ENCODE peak calls at places on chromosomes 1 and 21, in seven cellular contexts. One of them, this sample, is unnamed.

GRCh38 chr1:11736746-11737639 is 1.1 kb downstream of the AGTRAP start:
- DNase-seq in A549: peak; percentile 16
- DNase-seq in body of pancreas: peak; percentile 64
- DNase-seq in colonic mucosa: peak; percentile 62
- DNase-seq in mammary epithelial cell: peak; percentile 94
- DNase-seq in transverse colon: peak; percentile 47
- DNase-seq in tibial artery: peak; percentile 82
- DNase-seq in this sample: peak; percentile 83

GRCh38 chr21:10418649-10419048 is 102.7 kb upstream of the TPTE start:
- DNase-seq in A549: no peak
- DNase-seq in colonic mucosa: no peak
- DNase-seq in mammary epithelial cell: no peak
- DNase-seq in body of pancreas: no peak
- DNase-seq in transverse colon: no peak
- DNase-seq in tibial artery: peak; percentile 52
- DNase-seq in this sample: no peak

GRCh38 chr1:89724369-89725015 is 91.6 kb downstream of the LRRC8C start:
- DNase-seq in A549: no peak
- DNase-seq in transverse colon: peak; percentile 11
- DNase-seq in colonic mucosa: no peak
- DNase-seq in mammary epithelial cell: peak; percentile 87
- DNase-seq in body of pancreas: no peak
- DNase-seq in tibial artery: no peak
- DNase-seq in this sample: no peak

GRCh38 chr1:85047472-85048295 is 616 bp downstream of the MCOLN3 start:
- DNase-seq in tibial artery: no peak
- DNase-seq in A549: peak; percentile 7
- DNase-seq in colonic mucosa: peak; percentile 20
- DNase-seq in transverse colon: peak; percentile 10
- DNase-seq in mammary epithelial cell: peak; percentile 1
- DNase-seq in body of pancreas: peak; percentile 38
- DNase-seq in this sample: peak; percentile 75

GRCh38 chr1:165520646-165521045 is 23.2 kb upstream of the LRRC52 start:
- DNase-seq in tibial artery: no peak
- DNase-seq in mammary epithelial cell: no peak
- DNase-seq in A549: no peak
- DNase-seq in transverse colon: no peak
- DNase-seq in colonic mucosa: no peak
- DNase-seq in body of pancreas: no peak
- DNase-seq in this sample: no peak

GRCh38 chr21:42614391-42614790 is 39.0 kb upstream of the PDE9A start:
- DNase-seq in body of pancreas: no peak
- DNase-seq in transverse colon: no peak
- DNase-seq in colonic mucosa: no peak
- DNase-seq in tibial artery: no peak
- DNase-seq in A549: no peak
- DNase-seq in mammary epithelial cell: peak; percentile 13
- DNase-seq in this sample: peak; percentile 38

GRCh38 chr1:9732123-9732971 is 80.8 kb downstream of the PIK3CD start:
- DNase-seq in A549: no peak
- DNase-seq in tibial artery: no peak
- DNase-seq in body of pancreas: no peak
- DNase-seq in colonic mucosa: no peak
- DNase-seq in mammary epithelial cell: no peak
- DNase-seq in transverse colon: no peak
- DNase-seq in this sample: no peak

GRCh38 chr1:166167395-166167922 is 658 bp upstream of the FAM78B start:
- DNase-seq in A549: no peak
- DNase-seq in mammary epithelial cell: no peak
- DNase-seq in body of pancreas: peak; percentile 17
- DNase-seq in tibial artery: no peak
- DNase-seq in colonic mucosa: no peak
- DNase-seq in transverse colon: no peak
- DNase-seq in this sample: no peak

GRCh38 chr1:76726251-76726650 is 141.0 kb upstream of the ST6GALNAC5 start:
- DNase-seq in A549: no peak
- DNase-seq in tibial artery: no peak
- DNase-seq in colonic mucosa: peak; percentile 19
- DNase-seq in transverse colon: no peak
- DNase-seq in body of pancreas: no peak
- DNase-seq in mammary epithelial cell: no peak
- DNase-seq in this sample: no peak

GRCh38 chr21:25342811-25343210 is 264.5 kb downstream of the MRPL39 start:
- DNase-seq in A549: no peak
- DNase-seq in transverse colon: no peak
- DNase-seq in tibial artery: no peak
- DNase-seq in mammary epithelial cell: no peak
- DNase-seq in body of pancreas: no peak
- DNase-seq in colonic mucosa: no peak
- DNase-seq in this sample: no peak

GRCh38 chr21:25343774-25344545 is 263.3 kb downstream of the MRPL39 start:
- DNase-seq in transverse colon: no peak
- DNase-seq in tibial artery: no peak
- DNase-seq in mammary epithelial cell: no peak
- DNase-seq in body of pancreas: no peak
- DNase-seq in colonic mucosa: no peak
- DNase-seq in A549: no peak
- DNase-seq in this sample: no peak

GRCh38 chr21:25338415-25338814 is 268.9 kb downstream of the MRPL39 start:
- DNase-seq in body of pancreas: no peak
- DNase-seq in colonic mucosa: no peak
- DNase-seq in transverse colon: no peak
- DNase-seq in A549: no peak
- DNase-seq in mammary epithelial cell: no peak
- DNase-seq in tibial artery: no peak
- DNase-seq in this sample: no peak

DNA sequence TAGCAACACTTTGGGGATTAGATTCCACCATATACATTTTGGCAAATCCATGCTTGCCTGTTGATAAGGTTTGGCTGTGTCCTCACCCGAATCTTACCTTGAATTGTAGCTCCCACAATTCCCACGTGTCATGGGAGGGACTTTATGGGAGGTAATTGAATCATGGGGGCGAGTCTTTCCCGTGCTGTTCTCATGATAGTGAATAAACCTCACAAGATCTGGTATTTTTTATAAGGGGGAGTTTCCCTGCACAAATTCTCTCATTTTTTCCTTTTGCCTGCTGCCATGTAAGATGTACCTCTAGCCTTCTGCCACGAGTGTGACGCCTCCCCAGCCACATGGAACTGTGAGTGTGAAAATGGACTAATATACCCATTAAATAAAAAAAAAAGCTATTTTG is 265.3 kb downstream of the MRPL39 start:
- DNase-seq in tibial artery: no peak
- DNase-seq in A549: no peak
- DNase-seq in transverse colon: no peak
- DNase-seq in colonic mucosa: no peak
- DNase-seq in body of pancreas: no peak
- DNase-seq in mammary epithelial cell: no peak
- DNase-seq in this sample: no peak
- H3K4me3 ChIP-seq in tibial artery: no peak overlapping the region
- H3K4me3 ChIP-seq in A549: no peak overlapping the region
- H3K4me3 ChIP-seq in transverse colon: no peak overlapping the region
- H3K4me3 ChIP-seq in colonic mucosa: no peak overlapping the region
- H3K4me3 ChIP-seq in body of pancreas: no peak overlapping the region
- H3K4me3 ChIP-seq in mammary epithelial cell: no peak overlapping the region
- H3K4me3 ChIP-seq in this sample: no peak overlapping the region

DNA sequence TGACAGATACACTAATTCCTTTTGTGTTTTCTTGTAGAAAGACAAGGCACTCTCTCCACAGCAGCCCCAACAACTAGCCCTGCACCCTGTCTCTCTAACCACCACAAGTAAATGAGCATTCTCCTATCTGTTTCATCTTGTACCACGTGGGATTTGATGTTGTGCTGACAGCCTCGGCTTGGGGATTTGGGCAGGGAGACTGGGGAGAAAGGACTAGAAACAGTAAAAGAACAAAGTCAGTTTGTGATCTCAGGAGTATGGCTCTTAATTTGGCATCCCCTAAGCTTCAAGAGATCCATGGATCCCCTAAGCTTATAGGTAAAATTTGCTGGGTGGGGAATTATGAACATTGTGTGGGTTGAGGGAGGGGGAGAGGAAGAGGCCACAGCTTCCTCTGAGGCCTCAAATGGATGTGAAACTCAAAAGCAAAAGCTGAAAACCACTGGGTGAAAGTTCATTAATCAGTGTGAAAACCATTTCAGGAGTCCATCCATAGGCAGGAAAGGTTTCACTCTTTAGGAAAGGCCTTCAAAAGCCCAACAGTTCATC is 3.1 kb downstream of the C1orf162 start:
- DNase-seq in colonic mucosa: peak; percentile 24
- DNase-seq in A549: no peak
- DNase-seq in body of pancreas: no peak
- DNase-seq in transverse colon: no peak
- DNase-seq in mammary epithelial cell: no peak
- DNase-seq in tibial artery: no peak
- DNase-seq in this sample: no peak
- H3K27ac ChIP-seq in colonic mucosa: peak overlapping the region; percentile 8
- H3K27ac ChIP-seq in A549: no peak overlapping the region
- H3K27ac ChIP-seq in body of pancreas: no peak overlapping the region
- H3K27ac ChIP-seq in transverse colon: peak overlapping the region; percentile 43
- H3K27ac ChIP-seq in mammary epithelial cell: no peak overlapping the region
- H3K27ac ChIP-seq in tibial artery: no peak overlapping the region
- H3K27ac ChIP-seq in this sample: peak overlapping the region; percentile 85

DNA sequence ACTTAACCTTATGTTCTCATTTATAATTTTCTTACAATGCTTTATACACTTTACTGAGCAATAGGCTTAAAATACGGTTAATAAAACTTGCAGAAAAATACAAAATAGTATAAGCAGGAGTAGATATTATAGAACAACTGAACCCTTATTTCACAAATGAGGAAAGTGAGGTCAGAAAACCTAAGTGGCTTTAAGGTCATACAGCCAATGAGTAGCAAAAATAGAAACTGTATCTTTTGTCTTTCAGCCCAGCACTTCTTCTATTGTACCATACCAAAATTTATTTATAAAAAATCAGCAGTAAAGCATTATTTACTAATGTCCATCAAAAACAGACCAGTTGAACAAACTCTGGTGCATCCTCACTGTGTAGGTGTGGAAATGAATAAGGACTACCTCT is 11.6 kb downstream of the FBXO42 start:
- DNase-seq in mammary epithelial cell: no peak
- DNase-seq in colonic mucosa: no peak
- DNase-seq in tibial artery: no peak
- DNase-seq in A549: no peak
- DNase-seq in body of pancreas: no peak
- DNase-seq in transverse colon: no peak
- DNase-seq in this sample: no peak
- TF ChIP-seq CTCF in mammary epithelial cell: no peak
- TF ChIP-seq CTCF in colonic mucosa: no peak
- TF ChIP-seq CTCF in tibial artery: no peak
- TF ChIP-seq CTCF in A549: no peak
- TF ChIP-seq CTCF in body of pancreas: no peak
- TF ChIP-seq CTCF in transverse colon: no peak
- TF ChIP-seq CTCF in this sample: no peak

GRCh38 chr1:180953291-180953747 is 40.6 kb downstream of the KIAA1614 start:
- DNase-seq in mammary epithelial cell: peak; percentile 88
- DNase-seq in body of pancreas: peak; percentile 81
- DNase-seq in transverse colon: peak; percentile 24
- DNase-seq in colonic mucosa: peak; percentile 35
- DNase-seq in tibial artery: peak; percentile 63
- DNase-seq in A549: no peak
- DNase-seq in this sample: peak; percentile 61
- H3K4me3 ChIP-seq in mammary epithelial cell: peak overlapping the region; percentile 10
- H3K4me3 ChIP-seq in body of pancreas: peak overlapping the region; percentile 56
- H3K4me3 ChIP-seq in transverse colon: peak overlapping the region; percentile 53
- H3K4me3 ChIP-seq in colonic mucosa: peak overlapping the region; percentile 67
- H3K4me3 ChIP-seq in tibial artery: peak overlapping the region; percentile 53
- H3K4me3 ChIP-seq in A549: peak overlapping the region; percentile 67
- H3K4me3 ChIP-seq in this sample: peak overlapping the region; percentile 52

GRCh38 chr1:247535402-247535801 is 838 bp downstream of the OR2C3 start:
- DNase-seq in A549: no peak
- DNase-seq in tibial artery: no peak
- DNase-seq in mammary epithelial cell: no peak
- DNase-seq in body of pancreas: no peak
- DNase-seq in colonic mucosa: no peak
- DNase-seq in transverse colon: no peak
- DNase-seq in this sample: no peak

GRCh38 chr1:247538561-247538960 is 2.3 kb upstream of the OR2C3 start:
- DNase-seq in mammary epithelial cell: no peak
- DNase-seq in tibial artery: no peak
- DNase-seq in A549: no peak
- DNase-seq in transverse colon: no peak
- DNase-seq in colonic mucosa: no peak
- DNase-seq in body of pancreas: no peak
- DNase-seq in this sample: no peak

GRCh38 chr1:247540536-247540935 is 4.3 kb upstream of the OR2C3 start:
- DNase-seq in transverse colon: no peak
- DNase-seq in A549: no peak
- DNase-seq in body of pancreas: no peak
- DNase-seq in mammary epithelial cell: no peak
- DNase-seq in colonic mucosa: no peak
- DNase-seq in tibial artery: no peak
- DNase-seq in this sample: no peak

GRCh38 chr1:247536340-247536739 is at the start of gene OR2C3:
- DNase-seq in tibial artery: no peak
- DNase-seq in transverse colon: no peak
- DNase-seq in colonic mucosa: no peak
- DNase-seq in A549: no peak
- DNase-seq in mammary epithelial cell: no peak
- DNase-seq in body of pancreas: no peak
- DNase-seq in this sample: no peak

GRCh38 chr1:247539214-247539613 is 3.0 kb upstream of the OR2C3 start:
- DNase-seq in tibial artery: no peak
- DNase-seq in A549: no peak
- DNase-seq in colonic mucosa: no peak
- DNase-seq in body of pancreas: no peak
- DNase-seq in mammary epithelial cell: no peak
- DNase-seq in transverse colon: no peak
- DNase-seq in this sample: no peak
- H3K27ac ChIP-seq in tibial artery: no peak overlapping the region
- H3K27ac ChIP-seq in A549: no peak overlapping the region
- H3K27ac ChIP-seq in colonic mucosa: no peak overlapping the region
- H3K27ac ChIP-seq in body of pancreas: no peak overlapping the region
- H3K27ac ChIP-seq in mammary epithelial cell: no peak overlapping the region
- H3K27ac ChIP-seq in transverse colon: no peak overlapping the region
- H3K27ac ChIP-seq in this sample: no peak overlapping the region

GRCh38 chr21:37220433-37220980 is 46.6 kb downstream of the VPS26C start:
- DNase-seq in A549: peak; percentile 15
- DNase-seq in tibial artery: no peak
- DNase-seq in colonic mucosa: no peak
- DNase-seq in body of pancreas: peak; percentile 25
- DNase-seq in transverse colon: peak; percentile 23
- DNase-seq in mammary epithelial cell: peak; percentile 11
- DNase-seq in this sample: peak; percentile 71
- TF ChIP-seq CTCF in A549: no peak
- TF ChIP-seq CTCF in tibial artery: no peak
- TF ChIP-seq CTCF in colonic mucosa: no peak
- TF ChIP-seq CTCF in body of pancreas: peak; percentile 9
- TF ChIP-seq CTCF in transverse colon: no peak
- TF ChIP-seq CTCF in mammary epithelial cell: no peak
- TF ChIP-seq CTCF in this sample: peak; percentile 23

GRCh38 chr1:155185783-155186265 is 12.2 kb downstream of the TRIM46 start:
- DNase-seq in transverse colon: no peak
- DNase-seq in A549: no peak
- DNase-seq in colonic mucosa: no peak
- DNase-seq in tibial artery: no peak
- DNase-seq in body of pancreas: no peak
- DNase-seq in mammary epithelial cell: no peak
- DNase-seq in this sample: no peak
- H3K4me3 ChIP-seq in transverse colon: no peak overlapping the region
- H3K4me3 ChIP-seq in A549: no peak overlapping the region
- H3K4me3 ChIP-seq in colonic mucosa: no peak overlapping the region
- H3K4me3 ChIP-seq in tibial artery: no peak overlapping the region
- H3K4me3 ChIP-seq in body of pancreas: no peak overlapping the region
- H3K4me3 ChIP-seq in mammary epithelial cell: no peak overlapping the region
- H3K4me3 ChIP-seq in this sample: peak overlapping the region; percentile 17

GRCh38 chr1:31926252-31926651 is 11.9 kb downstream of the PTP4A2 start:
- DNase-seq in colonic mucosa: no peak
- DNase-seq in body of pancreas: no peak
- DNase-seq in A549: no peak
- DNase-seq in mammary epithelial cell: no peak
- DNase-seq in transverse colon: no peak
- DNase-seq in tibial artery: no peak
- DNase-seq in this sample: no peak
- H3K27ac ChIP-seq in colonic mucosa: no peak overlapping the region
- H3K27ac ChIP-seq in body of pancreas: peak overlapping the region; percentile 81
- H3K27ac ChIP-seq in A549: no peak overlapping the region
- H3K27ac ChIP-seq in mammary epithelial cell: no peak overlapping the region
- H3K27ac ChIP-seq in transverse colon: peak overlapping the region; percentile 28
- H3K27ac ChIP-seq in tibial artery: no peak overlapping the region
- H3K27ac ChIP-seq in this sample: peak overlapping the region; percentile 43